ENCODE peak calls at places on chromosomes 3 and 15, in four cellular contexts. Q, H, P and D are unnamed samples.

GRCh38 chr3:122676759-122677158 is 3.9 kb upstream of the PARP14 start:
- DNase-seq in Q (peak; percentile 47), H (no peak), P (no peak), D (no peak)

GRCh38 chr15:97420116-97420515 is 540.4 kb upstream of the ARRDC4 start:
- DNase-seq in Q (no peak), H (no peak), P (no peak), D (no peak)

GRCh38 chr3:104066658-104067057 is 1300.1 kb upstream of the ALCAM start:
- DNase-seq in Q (peak; percentile 45), H (no peak), P (no peak), D (no peak)

GRCh38 chr3:127749787-127750225 is 72.5 kb downstream of the MGLL start:
- DNase-seq in Q (no peak), H (peak; percentile 15), P (peak; percentile 20), D (no peak)

GRCh38 chr3:23130406-23130805 is 72.7 kb upstream of the UBE2E2 start:
- DNase-seq in Q (no peak), H (no peak), P (no peak), D (no peak)

GRCh38 chr15:87704276-87704675 is 552.3 kb downstream of the NTRK3 start:
- DNase-seq in Q (no peak), H (no peak), P (no peak), D (no peak)

GRCh38 chr3:13475871-13476590 is 4.1 kb upstream of the HDAC11 start:
- DNase-seq in Q (no peak), H (no peak), P (no peak), D (no peak)

GRCh38 chr15:28984421-28985375 is 98.9 kb downstream of the APBA2 start:
- DNase-seq in Q (peak; percentile 46), H (no peak), P (no peak), D (no peak)

GRCh38 chr3:195198424-195199346 is 72.3 kb downstream of the XXYLT1 start:
- DNase-seq in Q (no peak), H (no peak), P (no peak), D (no peak)

GRCh38 chr15:73538123-73538522 is 95.1 kb downstream of the NPTN start:
- DNase-seq in Q (no peak), H (no peak), P (no peak), D (no peak)

GRCh38 chr15:55282284-55282833 is 7.3 kb downstream of the RAB27A start:
- DNase-seq in Q (peak; percentile 80), H (no peak), P (no peak), D (peak; percentile 17)

GRCh38 chr3:177777699-177778098 is 580.4 kb upstream of the TBL1XR1 start:
- DNase-seq in Q (peak; percentile 67), H (no peak), P (peak; percentile 43), D (peak; percentile 75)

GRCh38 chr3:44920081-44920480 is 45.7 kb downstream of the TGM4 start:
- DNase-seq in Q (no peak), H (no peak), P (no peak), D (no peak)

GRCh38 chr3:119481079-119481478 is 12.3 kb downstream of the POGLUT1 start:
- DNase-seq in Q (no peak), H (no peak), P (no peak), D (no peak)

GRCh38 chr3:108103971-108104797 is 13.4 kb upstream of the CD47 start:
- DNase-seq in Q (no peak), H (no peak), P (peak; percentile 68), D (no peak)

GRCh38 chr3:190013943-190014924 is 106.5 kb downstream of the P3H2 start:
- DNase-seq in Q (no peak), H (no peak), P (no peak), D (no peak)

GRCh38 chr15:45572627-45573026 is 14.6 kb upstream of the BLOC1S6 start:
- DNase-seq in Q (no peak), H (no peak), P (no peak), D (no peak)

GRCh38 chr15:56775632-56776031 is 42.3 kb upstream of the ZNF280D start:
- DNase-seq in Q (no peak), H (no peak), P (no peak), D (no peak)

GRCh38 chr3:114290911-114291901 is 2.6 kb upstream of the TIGIT start:
- DNase-seq in Q (peak; percentile 41), H (no peak), P (peak; percentile 42), D (peak; percentile 81)

GRCh38 chr3:79846148-79846933 is 78.5 kb upstream of the ROBO1 start:
- DNase-seq in Q (no peak), H (no peak), P (no peak), D (no peak)

GRCh38 chr15:75718326-75718725 is 5.7 kb upstream of the CSPG4 start:
- DNase-seq in Q (peak; percentile 64), H (no peak), P (no peak), D (peak; percentile 47)

GRCh38 chr3:58025824-58026579 is 17.8 kb downstream of the FLNB start:
- DNase-seq in Q (no peak), H (no peak), P (no peak), D (no peak)

GRCh38 chr3:133831966-133832801 is 26.6 kb downstream of the SRPRB start:
- DNase-seq in Q (no peak), H (no peak), P (no peak), D (peak; percentile 37)
- TF ChIP-seq CTCF in Q (no peak), H (no peak), P (no peak), D (peak; percentile 53)

DNA sequence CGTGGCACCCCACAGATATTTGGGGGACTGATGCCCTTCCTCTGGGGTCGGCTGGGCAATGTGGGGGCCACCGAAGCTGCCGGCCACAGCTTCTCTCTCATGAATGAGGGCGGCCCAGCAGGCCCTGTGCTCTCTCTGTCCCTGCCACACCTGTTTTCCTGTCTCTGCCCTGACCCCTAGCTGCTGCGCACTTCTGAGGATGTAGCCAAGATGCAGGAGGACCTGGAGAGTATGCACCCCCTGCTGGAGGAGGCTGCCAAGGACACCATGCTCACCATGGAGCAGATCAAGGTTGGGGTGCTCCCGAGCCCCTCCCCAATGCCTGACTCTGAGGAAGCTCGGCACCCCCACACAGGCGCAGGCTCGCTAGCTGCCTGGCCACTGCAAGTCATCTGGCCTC is 59.7 kb downstream of the SEMA3G start:
- DNase-seq in Q (peak; percentile 37), H (no peak), P (no peak), D (peak; percentile 41)
- TF ChIP-seq CTCF in Q (peak; percentile 54), H (peak; percentile 38), P (no peak), D (peak; percentile 27)

GRCh38 chr3:52533623-52534280 is at the start of gene NT5DC2:
- DNase-seq in Q (peak; percentile 51), H (no peak), P (peak; percentile 85), D (peak; percentile 84)
- TF ChIP-seq CTCF in Q (no peak), H (peak; percentile 19), P (no peak), D (no peak)

GRCh38 chr15:67902579-67902979 is 62.7 kb upstream of the RNU6-1 start:
- DNase-seq in Q (no peak), H (no peak), P (no peak), D (peak; percentile 65)

GRCh38 chr15:67903708-67904107 is 63.9 kb upstream of the RNU6-1 start:
- DNase-seq in Q (no peak), H (no peak), P (no peak), D (no peak)

GRCh38 chr15:67901922-67902321 is 62.1 kb upstream of the RNU6-1 start:
- DNase-seq in Q (no peak), H (no peak), P (no peak), D (no peak)

GRCh38 chr15:67899596-67900283 is 59.9 kb upstream of the RNU6-1 start:
- DNase-seq in Q (no peak), H (no peak), P (no peak), D (no peak)

GRCh38 chr15:67900621-67901147 is 60.8 kb upstream of the RNU6-1 start:
- DNase-seq in Q (no peak), H (no peak), P (no peak), D (no peak)
- TF ChIP-seq CTCF in Q (no peak), H (no peak), P (no peak), D (no peak)

GRCh38 chr3:101998256-101998926 is 149.1 kb downstream of the NFKBIZ start:
- DNase-seq in Q (peak; percentile 41), H (no peak), P (no peak), D (no peak)
- TF ChIP-seq CTCF in Q (no peak), H (no peak), P (no peak), D (no peak)

DNA sequence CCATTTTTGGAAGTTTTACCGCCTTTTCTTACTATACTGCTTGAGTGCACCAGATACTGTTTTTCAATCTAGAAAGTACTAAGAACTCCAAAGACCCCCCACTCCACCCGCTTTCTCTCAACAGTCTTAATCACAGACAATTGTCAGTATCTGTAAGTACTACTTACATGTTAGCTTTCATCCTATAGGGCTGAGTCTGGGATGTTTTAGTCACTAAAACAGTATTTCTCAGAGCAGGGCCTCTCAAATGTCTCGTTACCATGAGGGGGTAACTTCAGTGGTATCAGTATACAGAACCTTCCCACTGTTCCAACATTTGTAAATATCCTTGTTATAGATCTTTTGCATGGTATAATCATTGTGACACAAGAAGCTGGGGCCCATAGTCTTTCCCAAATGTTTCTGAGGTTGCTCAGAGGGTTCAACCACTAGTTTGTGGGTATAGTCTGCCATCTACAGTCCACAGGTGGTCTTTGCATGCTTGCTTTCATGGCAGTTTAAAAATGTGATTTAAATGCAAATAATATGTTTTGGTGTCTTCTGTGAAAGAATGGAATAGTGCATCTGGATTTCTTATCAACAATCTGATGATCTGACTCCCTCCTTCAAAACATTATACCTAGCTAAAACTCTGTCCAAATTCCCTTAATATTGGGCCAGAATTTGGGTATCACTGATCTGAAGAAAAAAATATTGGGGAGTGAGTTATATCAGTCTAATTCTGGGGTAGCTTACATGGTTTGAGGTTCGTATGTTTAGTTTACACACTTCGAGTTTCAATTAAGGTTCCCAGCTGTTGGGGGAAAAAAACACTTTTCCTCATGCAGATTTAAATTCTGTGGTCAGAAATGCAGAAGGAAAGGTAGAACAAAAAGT is 18.0 kb upstream of the DNAJC13 start:
- DNase-seq in Q (peak; percentile 69), H (no peak), P (no peak), D (peak; percentile 63)
- TF ChIP-seq CTCF in Q (peak; percentile 90), H (peak; percentile 91), P (peak; percentile 75), D (peak; percentile 87)